ENCODE peak calls at places on chromosomes 6 and 20, in five cellular contexts. G is GM20000, K is RPMI7951, V is non-pigmented ciliary epithelial cell, E is NCI-H1417. Y is an unnamed sample.

GRCh38 chr6:131459005-131459404 is 114.0 kb upstream of the ARG1 start:
- DNase-seq in K (no peak), V (no peak), E (no peak), G (no peak), Y (no peak)

GRCh38 chr20:3067139-3068009 is 4.0 kb upstream of the OXT start:
- DNase-seq in K (no peak), V (no peak), G (peak), E (no peak), Y (no peak)

GRCh38 chr6:143271024-143271423 is 179.5 kb downstream of the ADAT2 start:
- DNase-seq in V (no peak), K (peak), G (no peak), E (peak), Y (no peak)

GRCh38 chr6:43093361-43094289 is 17.5 kb downstream of the PTK7 start:
- DNase-seq in E (no peak), G (no peak), V (no peak), K (peak), Y (no peak)

GRCh38 chr20:7723284-7723683 is 217.0 kb downstream of the HAO1 start:
- DNase-seq in E (no peak), V (no peak), K (no peak), G (no peak), Y (no peak)

GRCh38 chr20:3687655-3688054 is 5.8 kb upstream of the ADAM33 start:
- DNase-seq in V (peak), G (no peak), E (no peak), K (peak), Y (no peak)

GRCh38 chr6:169806718-169807117 is 55.3 kb downstream of the ERMARD start:
- DNase-seq in E (no peak), K (no peak), G (no peak), V (no peak), Y (no peak)

GRCh38 chr6:105015482-105015881 is 58.6 kb downstream of the LIN28B start:
- DNase-seq in G (no peak), K (no peak), E (no peak), V (peak), Y (no peak)

GRCh38 chr20:59421089-59421488 is 120.7 kb downstream of the EDN3 start:
- DNase-seq in V (no peak), E (no peak), G (no peak), K (no peak), Y (no peak)

GRCh38 chr6:168384045-168385038 is 56.6 kb upstream of the SMOC2 start:
- DNase-seq in K (no peak), G (no peak), E (no peak), V (no peak), Y (no peak)

GRCh38 chr6:45376310-45377040 is 1.3 kb downstream of the SUPT3H start:
- DNase-seq in V (no peak), E (peak), K (peak), G (no peak), Y (peak)

Y was measured in foreskin melanocyte.